ENCODE peak calls at places on chromosomes 1 and 21, in four cellular contexts. O is transverse colon, B is sigmoid colon, C is stomach. W is an unnamed sample.
A peak's percentile ranks its signal among the peaks of the same experiment; 100 is the strongest.

GRCh38 chr1:42175314-42176054 is 10.9 kb upstream of the GUCA2A start:
- DNase-seq in B (no peak), C (no peak), O (no peak), W (no peak)

GRCh38 chr1:4172659-4173599 is 272.9 kb upstream of the C1orf174 start:
- DNase-seq in O (no peak), C (peak; percentile 25), B (peak; percentile 36), W (no peak)

GRCh38 chr21:41876928-41877652 is 2.1 kb downstream of the PRDM15 start:
- DNase-seq in B (no peak), C (no peak), O (no peak), W (no peak)

GRCh38 chr1:18511469-18511997 is 30.8 kb downstream of the KLHDC7A start:
- DNase-seq in B (no peak), C (no peak), O (no peak), W (no peak)

GRCh38 chr1:21693732-21694131 is 24.6 kb upstream of the RAP1GAP start:
- DNase-seq in C (no peak), B (no peak), O (no peak), W (no peak)

GRCh38 chr1:2257245-2257627 is 29.1 kb downstream of the SKI start:
- DNase-seq in B (no peak), O (no peak), C (no peak), W (no peak)

GRCh38 chr1:235864965-235865525 is 1.7 kb downstream of the LYST start:
- DNase-seq in B (no peak), O (no peak), C (no peak), W (no peak)

GRCh38 chr1:167973832-167974231 is 37.0 kb upstream of the MPC2 start:
- DNase-seq in B (no peak), O (no peak), C (no peak), W (no peak)

GRCh38 chr1:244414543-244414942 is 37.2 kb downstream of the ADSS2 start:
- DNase-seq in C (no peak), B (no peak), O (no peak), W (no peak)

GRCh38 chr1:57711326-57711725 is 287.5 kb upstream of the DAB1 start:
- DNase-seq in C (no peak), B (no peak), O (no peak), W (no peak)

GRCh38 chr1:57707631-57708030 is 283.8 kb upstream of the DAB1 start:
- DNase-seq in O (no peak), C (no peak), B (no peak), W (no peak)

GRCh38 chr1:57712846-57713245 is 289.0 kb upstream of the DAB1 start:
- DNase-seq in O (no peak), C (no peak), B (no peak), W (no peak)
- TF ChIP-seq EP300 in O (no peak), C (no peak), B (no peak), W (no peak)

DNA sequence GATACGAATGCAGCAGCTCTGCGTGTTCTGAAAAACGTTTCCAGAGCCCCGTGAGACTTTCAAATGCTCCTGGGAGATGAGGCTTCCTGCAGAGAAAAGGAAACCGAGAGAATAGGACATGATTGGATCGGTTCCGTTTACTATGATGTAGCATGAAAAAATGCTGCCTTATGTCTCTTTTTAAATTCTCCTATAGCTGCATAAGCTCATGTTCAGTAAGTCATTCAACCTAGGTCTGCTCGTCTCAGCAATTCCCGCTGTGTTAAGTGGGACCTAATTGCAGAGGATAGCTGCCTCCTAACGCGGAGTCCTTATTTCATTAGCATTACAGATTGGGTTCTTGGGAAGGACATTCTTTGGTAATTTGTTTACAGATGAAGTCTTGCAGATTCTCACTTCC is 165.3 kb downstream of the GALNT2 start:
- DNase-seq in C (no peak), O (no peak), B (no peak), W (no peak)
- TF ChIP-seq EP300 in C (no peak), O (no peak), B (no peak), W (no peak)

DNA sequence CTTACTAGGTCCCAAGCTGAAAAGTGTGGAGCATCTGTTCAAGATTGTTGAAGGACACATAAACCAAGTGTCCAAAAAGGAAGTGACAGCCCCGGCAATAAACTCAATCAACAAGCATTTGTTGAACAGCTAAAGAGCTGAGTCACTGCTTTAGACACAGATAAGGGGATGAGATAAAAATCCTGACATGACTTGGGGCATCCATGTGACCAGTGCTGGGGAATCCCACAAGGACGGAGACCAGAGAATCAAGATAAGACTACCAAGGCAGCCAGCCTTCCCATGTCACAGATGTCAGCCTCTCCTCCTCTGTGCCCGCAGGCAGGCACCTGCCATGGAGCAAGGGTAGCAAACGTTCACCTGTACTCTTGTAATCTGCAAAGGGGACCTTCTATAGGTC is 118.6 kb upstream of the KAZN start:
- DNase-seq in O (no peak), B (no peak), C (no peak), W (no peak)
- TF ChIP-seq EP300 in O (no peak), B (no peak), C (no peak), W (no peak)

DNA sequence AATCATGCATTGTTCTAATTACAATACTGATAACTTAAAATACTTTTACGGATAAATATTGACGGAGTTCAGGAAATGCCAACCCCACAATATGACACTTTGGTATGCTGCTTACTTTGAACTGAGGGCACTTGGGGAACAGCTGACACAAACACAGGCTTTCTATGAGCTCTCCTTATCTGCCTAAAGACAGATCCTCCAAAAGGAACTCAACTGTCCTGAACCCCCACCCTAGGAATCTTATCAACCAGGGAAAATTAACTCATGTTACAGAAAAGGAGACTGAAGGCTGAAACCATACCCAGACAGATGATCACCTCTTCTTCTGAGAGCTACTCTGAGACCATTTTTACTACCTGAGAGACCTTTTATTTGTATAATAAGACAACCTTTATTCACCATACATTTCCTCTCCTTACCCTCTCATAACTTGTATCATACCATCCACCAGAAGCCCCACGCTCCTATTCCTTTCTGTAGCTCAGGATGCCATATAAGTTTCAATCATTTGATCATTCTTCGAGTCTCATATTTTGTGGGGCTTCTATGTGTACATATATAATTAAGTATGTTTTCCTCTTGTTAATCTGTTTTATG is 239.5 kb downstream of the FAF1 start:
- DNase-seq in O (no peak), B (no peak), C (no peak), W (no peak)
- TF ChIP-seq EP300 in O (no peak), B (no peak), C (no peak), W (no peak)

GRCh38 chr1:64437453-64437852 is 32.5 kb upstream of the CACHD1 start:
- DNase-seq in O (no peak), C (no peak), B (no peak), W (no peak)
- TF ChIP-seq EP300 in O (no peak), C (no peak), B (no peak), W (no peak)

GRCh38 chr1:196651637-196652215 is at the start of gene CFH:
- DNase-seq in C (no peak), O (no peak), B (no peak), W (no peak)
- TF ChIP-seq EP300 in C (no peak), O (no peak), B (no peak), W (no peak)

GRCh38 chr1:25531082-25531461 is 12.3 kb upstream of the LDLRAP1 start:
- DNase-seq in B (no peak), C (peak; percentile 35), O (no peak), W (no peak)
- TF ChIP-seq EP300 in B (no peak), C (no peak), O (no peak), W (no peak)

W was measured in tibial nerve.